ENCODE peak calls at places on chromosomes 11 and 22, in ten cellular contexts. A is esophagus muscularis mucosa, N is A549, Y is tibial nerve, D is ovary, U is upper lobe of left lung, O is HepG2, Q is heart left ventricle, R is HCT116, S is lower leg skin. I is an unnamed sample.

GRCh38 chr11:45182902-45183301 is 36.5 kb downstream of the PRDM11 start:
- DNase-seq in A (no peak), N (peak), Y (no peak), D (no peak), U (peak), O (no peak), Q (peak), R (peak), S (no peak), I (no peak)

GRCh38 chr22:37559901-37560681 is at the start of gene CDC42EP1:
- DNase-seq in A (no peak), N (no peak), Y (no peak), D (peak), U (peak), O (no peak), Q (peak), R (no peak), S (no peak), I (no peak)

GRCh38 chr11:65436412-65437032 is 13.9 kb downstream of the NEAT1 start:
- DNase-seq in A (peak), N (no peak), Y (peak), D (no peak), U (no peak), O (no peak), Q (peak), R (no peak), S (no peak), I (no peak)

GRCh38 chr11:130601141-130601540 is 152.7 kb downstream of the ADAMTS15 start:
- DNase-seq in A (peak), N (no peak), Y (peak), D (peak), U (no peak), O (no peak), Q (peak), R (no peak), S (peak), I (no peak)

GRCh38 chr11:97722065-97722464 is 1298.7 kb upstream of the CNTN5 start:
- DNase-seq in A (no peak), N (no peak), Y (no peak), D (no peak), U (no peak), O (peak), Q (no peak), R (no peak), S (no peak), I (no peak)

GRCh38 chr11:33044281-33044680 is 4.9 kb downstream of the TCP11L1 start:
- DNase-seq in A (no peak), N (peak), Y (no peak), D (no peak), U (no peak), O (no peak), Q (no peak), R (no peak), S (peak), I (no peak)

GRCh38 chr11:1773711-1774550 is 10.2 kb upstream of the CTSD start:
- DNase-seq in A (no peak), N (no peak), Y (no peak), D (no peak), U (peak), O (no peak), Q (no peak), R (no peak), S (no peak), I (no peak)

GRCh38 chr22:23219787-23220484 is 39.6 kb downstream of the BCR start:
- DNase-seq in A (no peak), N (no peak), Y (no peak), D (no peak), U (no peak), O (no peak), Q (no peak), R (no peak), S (no peak), I (no peak)

GRCh38 chr22:30370681-30371080 is 13.9 kb downstream of the CCDC157 start:
- DNase-seq in A (no peak), N (no peak), Y (no peak), D (no peak), U (no peak), O (no peak), Q (no peak), R (no peak), S (no peak), I (no peak)

DNA sequence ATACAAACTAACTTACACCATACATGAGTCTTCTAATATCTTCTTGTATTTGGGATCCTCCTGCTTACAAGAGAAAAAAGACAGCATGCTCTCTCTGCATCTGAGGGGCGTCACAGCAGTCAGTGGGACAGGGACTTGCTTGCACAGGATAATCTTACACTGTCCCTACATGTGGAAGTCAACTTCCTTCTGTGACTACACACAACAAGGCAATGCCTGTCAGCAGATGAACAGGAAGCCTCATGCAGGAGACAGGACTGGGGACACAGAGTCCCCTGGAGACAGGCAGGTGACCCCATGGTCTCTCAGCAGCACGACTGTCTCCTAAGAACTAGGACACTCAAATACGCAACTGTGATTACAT is 54.8 kb downstream of the PACSIN2 start:
- DNase-seq in A (no peak), N (no peak), Y (no peak), D (no peak), U (no peak), O (peak), Q (peak), R (no peak), S (no peak), I (no peak)
- TF ChIP-seq POLR2A in A (no peak), N (no peak), Y (no peak), D (no peak), U (no peak), O (no peak), Q (no peak), R (no peak), S (no peak), I (no peak)

GRCh38 chr11:77003954-77004353 is 30.2 kb upstream of the B3GNT6 start:
- DNase-seq in A (peak), N (no peak), Y (no peak), D (no peak), U (no peak), O (no peak), Q (no peak), R (no peak), S (no peak), I (no peak)
- TF ChIP-seq POLR2A in A (no peak), N (no peak), Y (no peak), D (no peak), U (no peak), O (no peak), Q (no peak), R (no peak), S (no peak), I (no peak)

DNA sequence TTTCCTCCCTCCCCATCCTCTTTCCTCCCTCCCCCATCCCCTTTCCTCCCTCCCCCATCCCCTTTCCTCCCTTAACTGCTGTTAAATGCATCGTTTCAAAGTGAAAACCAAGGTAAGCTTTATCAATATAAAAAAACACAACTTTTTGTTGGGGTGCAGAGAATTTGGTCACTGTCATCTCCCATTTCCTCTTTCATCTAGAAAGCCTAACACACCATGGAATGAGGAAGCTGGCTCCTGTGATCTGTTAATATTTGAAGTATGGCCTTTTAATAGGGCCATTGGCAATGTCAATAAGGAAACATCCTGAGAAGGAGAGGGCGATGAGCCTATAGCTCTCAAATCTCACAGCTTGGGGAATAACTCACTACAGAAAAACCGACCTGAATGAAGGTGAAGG is 7.0 kb downstream of the EXPH5 start:
- DNase-seq in A (no peak), N (no peak), Y (no peak), D (no peak), U (no peak), O (no peak), Q (no peak), R (no peak), S (no peak), I (no peak)
- TF ChIP-seq POLR2A in A (no peak), N (no peak), Y (no peak), D (no peak), U (no peak), O (no peak), Q (no peak), R (no peak), S (no peak), I (no peak)

GRCh38 chr11:34806875-34807274 is 109.3 kb downstream of the APIP start:
- DNase-seq in A (peak), N (no peak), Y (no peak), D (no peak), U (no peak), O (no peak), Q (no peak), R (no peak), S (no peak), I (no peak)

GRCh38 chr11:34810107-34810562 is 106.0 kb downstream of the APIP start:
- DNase-seq in A (no peak), N (no peak), Y (no peak), D (no peak), U (no peak), O (no peak), Q (no peak), R (no peak), S (no peak), I (no peak)

GRCh38 chr11:34811858-34812257 is 104.3 kb downstream of the APIP start:
- DNase-seq in A (no peak), N (no peak), Y (no peak), D (no peak), U (no peak), O (no peak), Q (no peak), R (no peak), S (no peak), I (no peak)

GRCh38 chr11:34805937-34806336 is 110.2 kb downstream of the APIP start:
- DNase-seq in A (peak), N (no peak), Y (no peak), D (no peak), U (no peak), O (no peak), Q (no peak), R (no peak), S (no peak), I (no peak)

DNA sequence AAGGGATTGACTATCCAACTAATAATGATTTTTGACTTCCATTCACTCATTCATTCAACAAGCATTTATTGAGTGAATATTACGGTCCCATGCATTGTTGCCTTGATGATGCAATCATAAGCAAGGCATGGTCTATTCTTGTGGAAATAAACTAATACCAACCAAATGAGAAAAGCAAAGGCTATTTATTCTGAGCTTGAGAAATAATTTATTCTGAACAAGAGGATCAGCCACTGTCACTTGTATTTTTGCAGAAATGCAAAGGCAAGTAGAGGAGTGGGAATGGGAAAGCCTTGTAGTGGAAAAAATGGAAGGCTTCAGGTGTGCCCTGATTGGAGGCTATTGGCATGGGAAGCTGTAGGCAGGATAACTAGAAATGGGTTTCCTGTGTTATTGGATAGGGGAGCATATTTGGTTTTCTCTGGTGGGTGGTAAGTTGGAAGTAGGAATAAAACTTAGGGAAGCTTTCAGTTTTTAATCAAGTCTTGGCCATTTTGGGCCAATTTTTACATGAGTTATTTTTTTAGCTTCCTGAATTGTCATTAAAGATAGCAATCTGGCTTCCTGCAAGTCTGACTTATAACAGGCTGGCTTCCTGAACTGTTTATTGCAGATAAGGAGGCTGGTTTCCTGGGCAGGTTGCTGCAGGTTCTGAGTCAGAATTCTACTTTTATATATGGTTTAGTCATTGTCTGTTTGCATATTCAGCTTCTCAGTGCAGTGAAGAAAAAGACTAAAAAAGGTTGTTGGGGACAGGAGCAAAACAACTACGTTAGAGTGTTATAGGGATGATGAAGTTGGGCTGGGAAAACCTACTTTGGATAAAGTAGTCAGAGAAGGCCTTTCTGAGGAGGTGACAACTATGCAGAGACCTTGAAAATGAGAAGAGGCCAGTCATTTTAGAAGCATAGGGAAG is 106.7 kb downstream of the APIP start:
- DNase-seq in A (peak), N (no peak), Y (no peak), D (no peak), U (no peak), O (no peak), Q (no peak), R (no peak), S (no peak), I (no peak)
- TF ChIP-seq POLR2A in A (no peak), N (no peak), Y (no peak), D (no peak), U (no peak), O (no peak), Q (no peak), R (no peak), S (no peak), I (no peak)

GRCh38 chr11:12114487-12115033 is 4.2 kb downstream of the MICAL2 start:
- DNase-seq in A (no peak), N (no peak), Y (no peak), D (peak), U (no peak), O (no peak), Q (no peak), R (no peak), S (no peak), I (no peak)
- TF ChIP-seq POLR2A in A (no peak), N (no peak), Y (no peak), D (no peak), U (no peak), O (no peak), Q (no peak), R (no peak), S (no peak), I (no peak)

DNA sequence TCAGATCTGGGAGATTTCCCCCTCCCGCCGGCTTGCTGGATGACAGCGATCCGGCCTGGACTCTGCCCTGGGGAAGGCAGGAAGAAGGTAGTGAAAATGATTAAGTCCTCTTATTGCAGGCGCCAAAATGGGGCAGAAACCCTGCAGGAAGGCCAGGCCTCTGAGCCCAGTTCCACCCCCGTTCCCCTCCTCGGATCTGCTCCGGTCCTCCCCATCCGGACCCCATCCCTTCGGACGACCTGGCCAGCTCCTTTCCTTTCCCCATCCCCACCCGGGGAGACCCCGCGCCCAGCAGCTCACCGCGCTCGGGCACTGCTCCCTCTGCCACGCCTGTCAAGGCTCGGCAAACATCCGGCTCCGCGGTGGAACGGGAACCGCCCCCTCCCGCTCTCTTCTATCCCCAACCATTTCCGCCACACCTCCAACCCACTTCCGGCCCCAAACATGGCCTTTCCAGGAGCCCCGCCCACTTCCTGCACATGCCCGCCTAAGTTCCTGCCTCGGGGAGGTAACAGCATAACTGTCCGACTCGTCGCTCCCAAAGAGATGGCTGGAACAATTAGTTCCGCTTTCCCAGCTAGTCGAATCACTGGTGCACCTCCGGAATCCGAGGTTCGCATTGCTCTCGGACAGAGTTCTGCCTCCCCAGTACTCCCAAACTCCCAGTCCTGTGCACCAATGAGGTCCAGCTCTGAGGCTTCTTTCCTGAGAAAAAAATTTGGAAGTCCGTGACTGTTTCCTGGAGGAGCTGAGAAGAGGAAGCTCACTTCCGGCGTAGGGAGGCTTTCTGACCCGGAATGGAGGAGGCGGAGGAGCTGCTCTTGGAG is at the start of the genes ARHGAP1 and ZNF408:
- DNase-seq in A (peak), N (peak), Y (peak), D (peak), U (peak), O (peak), Q (peak), R (peak), S (peak), I (peak)
- TF ChIP-seq POLR2A in A (peak), N (peak), Y (peak), D (peak), U (no peak), O (peak), Q (peak), R (peak), S (peak), I (peak)

I was measured in GM12892.